ENCODE peak calls at places on chromosomes 4 and X, in five cellular contexts. M is right atrium auricular region, V is K562, T is GM12878, U is breast epithelium. H is an unnamed sample.
A peak's percentile ranks its signal among the peaks of the same experiment; 100 is the strongest.

GRCh38 chrX:104351173-104351769 is 96.5 kb upstream of the ESX1 start:
- DNase-seq in U (no peak), M (no peak), V (no peak), T (no peak), H (no peak)

GRCh38 chrX:2696698-2697215 is 5.7 kb downstream of the CD99 start:
- DNase-seq in M (no peak), V (no peak), T (peak; percentile 92), U (no peak), H (no peak)

GRCh38 chr4:42761804-42762203 is 104.9 kb upstream of the ATP8A1 start:
- DNase-seq in T (no peak), M (no peak), V (no peak), U (no peak), H (peak; percentile 16)

GRCh38 chr4:122731676-122732075 is 828 bp upstream of the BBS12 start:
- DNase-seq in M (no peak), V (no peak), U (no peak), T (no peak), H (no peak)

GRCh38 chr4:80134936-80135701 is 62.1 kb upstream of the ANTXR2 start:
- DNase-seq in V (no peak), U (no peak), T (no peak), M (no peak), H (no peak)

GRCh38 chr4:10066704-10067651 is 45.7 kb upstream of the SLC2A9 start:
- DNase-seq in U (no peak), V (no peak), M (no peak), T (no peak), H (no peak)

GRCh38 chr4:3225946-3226345 is 23.0 kb upstream of the MSANTD1 start:
- DNase-seq in V (no peak), U (no peak), T (no peak), M (no peak), H (no peak)

GRCh38 chrX:20530319-20530979 is 263.7 kb upstream of the RPS6KA3 start:
- DNase-seq in M (peak; percentile 70), T (peak; percentile 5), U (peak; percentile 26), V (peak; percentile 55), H (peak; percentile 54)

GRCh38 chr4:173217075-173217474 is 48.5 kb downstream of the GALNT7 start:
- DNase-seq in M (no peak), V (no peak), U (no peak), T (no peak), H (no peak)

GRCh38 chr4:94545296-94545695 is 93.6 kb downstream of the PDLIM5 start:
- DNase-seq in T (no peak), U (no peak), M (no peak), V (no peak), H (no peak)

GRCh38 chrX:39073131-39073530 is 271.9 kb downstream of the MID1IP1 start:
- DNase-seq in V (no peak), M (no peak), T (no peak), U (no peak), H (no peak)

GRCh38 chr4:168811793-168812651 is 198.0 kb downstream of the CBR4 start:
- DNase-seq in T (no peak), U (no peak), V (no peak), M (no peak), H (no peak)

GRCh38 chr4:112853662-112854256 is 195.7 kb upstream of the ANK2 start:
- DNase-seq in T (no peak), U (no peak), V (no peak), M (no peak), H (no peak)

GRCh38 chrX:42752730-42753129 is 25.2 kb downstream of the PPP1R2C start:
- DNase-seq in V (no peak), U (no peak), T (no peak), M (no peak), H (no peak)

GRCh38 chr4:118994030-118994429 is 105.4 kb downstream of the SYNPO2 start:
- DNase-seq in M (no peak), T (no peak), U (no peak), V (no peak), H (no peak)

GRCh38 chrX:135476378-135476777 is 44.1 kb upstream of the INTS6L start:
- DNase-seq in U (no peak), T (no peak), V (no peak), M (no peak), H (no peak)

GRCh38 chr4:21811576-21811975 is 137.0 kb downstream of the KCNIP4 start:
- DNase-seq in M (no peak), T (no peak), V (no peak), U (no peak), H (no peak)

GRCh38 chr4:134024251-134024650 is 177.3 kb downstream of the PABPC4L start:
- DNase-seq in M (no peak), V (no peak), U (no peak), T (no peak), H (peak; percentile 15)

GRCh38 chrX:72026341-72027023 is 105.2 kb downstream of the RTL5 start:
- DNase-seq in T (no peak), M (peak; percentile 50), V (no peak), U (peak; percentile 12), H (no peak)

GRCh38 chr4:83114576-83114975 is at the start of gene PLAC8:
- DNase-seq in T (peak; percentile 92), M (no peak), U (no peak), V (no peak), H (no peak)

GRCh38 chrX:39261446-39262147 is 460.3 kb downstream of the MID1IP1 start:
- DNase-seq in U (no peak), V (peak; percentile 39), M (no peak), T (no peak), H (peak; percentile 23)

GRCh38 chr4:7516116-7516772 is 81.5 kb upstream of the PSAPL1 start:
- DNase-seq in T (no peak), M (no peak), V (no peak), U (no peak), H (peak; percentile 49)

GRCh38 chr4:186792994-186793393 is 69.3 kb upstream of the FAT1 start:
- DNase-seq in M (no peak), T (no peak), V (no peak), U (no peak), H (no peak)

GRCh38 chrX:47321386-47321785 is 49.0 kb upstream of the ZNF157 start:
- DNase-seq in M (peak; percentile 59), V (peak; percentile 44), U (peak; percentile 30), T (no peak), H (no peak)

GRCh38 chr4:125387770-125388169 is 73.0 kb downstream of the FAT4 start:
- DNase-seq in U (no peak), V (no peak), T (no peak), M (no peak), H (no peak)

GRCh38 chr4:135741583-135741982 is 1540.0 kb upstream of the PABPC4L start:
- DNase-seq in T (no peak), M (no peak), V (no peak), U (no peak), H (no peak)

GRCh38 chrX:153725039-153725831 is 579 bp downstream of the ABCD1 start:
- DNase-seq in U (no peak), V (no peak), T (no peak), M (no peak), H (no peak)

GRCh38 chr4:151905197-151905596 is 144.4 kb upstream of the GATB start:
- DNase-seq in T (peak; percentile 33), U (no peak), M (no peak), V (no peak), H (no peak)

GRCh38 chr4:76160355-76160754 is 12.2 kb upstream of the NUP54 start:
- DNase-seq in U (no peak), M (no peak), V (no peak), T (no peak), H (no peak)

GRCh38 chrX:113033966-113034680 is 193.5 kb upstream of the AMOT start:
- DNase-seq in M (no peak), U (no peak), V (no peak), T (no peak), H (no peak)

GRCh38 chr4:140330311-140330900 is 43.0 kb upstream of the SCOC start:
- DNase-seq in V (peak; percentile 14), U (no peak), T (no peak), M (no peak), H (no peak)

GRCh38 chrX:56503941-56504673 is 59.3 kb upstream of the UBQLN2 start:
- DNase-seq in V (no peak), M (no peak), U (no peak), T (no peak), H (no peak)

GRCh38 chr4:165379662-165380061 is 854 bp downstream of the CPE start:
- DNase-seq in U (no peak), V (no peak), T (no peak), M (no peak), H (no peak)

GRCh38 chrX:3263681-3264126 is 82.7 kb downstream of the MXRA5 start:
- DNase-seq in M (no peak), T (no peak), V (no peak), U (no peak), H (no peak)

GRCh38 chrX:71541546-71542022 is 8.7 kb downstream of the OGT start:
- DNase-seq in M (no peak), T (no peak), U (no peak), V (no peak), H (no peak)

GRCh38 chr4:85740431-85740861 is 265.5 kb downstream of the ARHGAP24 start:
- DNase-seq in M (no peak), V (no peak), T (no peak), U (no peak), H (no peak)

GRCh38 chr4:85744950-85745349 is 270.0 kb downstream of the ARHGAP24 start:
- DNase-seq in M (no peak), U (no peak), T (no peak), V (no peak), H (no peak)

GRCh38 chr4:85738721-85739120 is 263.8 kb downstream of the ARHGAP24 start:
- DNase-seq in U (no peak), M (no peak), V (no peak), T (no peak), H (no peak)

GRCh38 chr4:85741421-85741820 is 266.5 kb downstream of the ARHGAP24 start:
- DNase-seq in V (no peak), M (no peak), U (no peak), T (no peak), H (no peak)

GRCh38 chr4:85741921-85742591 is 267.1 kb downstream of the ARHGAP24 start:
- DNase-seq in U (no peak), T (no peak), M (no peak), V (no peak), H (peak; percentile 92)
- H3K4me1 ChIP-seq in U (no peaks in the 10 kb centered on the region), T (no peaks in the 10 kb centered on the region), M (no peaks in the 10 kb centered on the region), V (peaks cover 13% of the 10 kb centered on the region), H (peaks cover 17% of the 10 kb centered on the region)

DNA sequence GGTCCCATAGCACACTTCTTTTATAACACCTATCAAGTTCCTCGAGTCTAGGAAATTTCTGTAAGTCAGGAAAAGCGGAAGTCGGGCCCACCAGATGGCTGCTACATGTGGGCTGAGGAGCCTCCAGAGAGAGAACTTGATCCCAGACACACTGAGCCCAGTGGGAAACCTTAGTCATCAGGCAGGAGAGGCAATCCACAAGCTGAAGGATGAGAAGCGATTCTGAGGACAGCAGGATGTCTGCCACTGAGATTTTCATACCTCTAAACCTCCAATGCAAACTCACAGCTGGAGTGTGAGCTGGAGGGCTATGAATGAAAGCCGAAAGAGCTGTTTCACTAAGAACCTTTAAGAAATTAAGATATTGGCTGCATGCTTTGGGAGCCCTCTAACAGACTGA is 52.6 kb upstream of the PDHA1 start:
- DNase-seq in V (no peak), M (no peak), T (no peak), U (no peak), H (no peak)
- H3K27me3 ChIP-seq in V (peaks cover 6% of the 10 kb centered on the region), M (no peaks in the 10 kb centered on the region), T (no peaks in the 10 kb centered on the region), U (peaks cover 32% of the 10 kb centered on the region), H (no peaks in the 10 kb centered on the region)

GRCh38 chrX:133412665-133413064 is 2.6 kb downstream of the GPC4 start:
- DNase-seq in U (no peak), M (no peak), T (no peak), V (no peak), H (no peak)
- H3K4me3 ChIP-seq in U (no peak overlapping the region), M (no peak overlapping the region), T (no peak overlapping the region), V (no peak overlapping the region), H (no peak overlapping the region)

GRCh38 chr4:87025023-87025613 is 90.3 kb downstream of the AFF1 start:
- DNase-seq in T (no peak), M (no peak), U (no peak), V (no peak), H (no peak)
- H3K4me1 ChIP-seq in T (peaks cover 39% of the 10 kb centered on the region), M (no peaks in the 10 kb centered on the region), U (peaks cover 21% of the 10 kb centered on the region), V (peaks cover 51% of the 10 kb centered on the region), H (peaks cover 29% of the 10 kb centered on the region)

H was measured in BE2C.